ENCODE peak calls at places on chromosome 17, in four cellular contexts. W is activated naive CD4-positive, alpha-beta T cell treated with Interleukin-2 at 50 U/mL for 16 hours; L is T1000; N is posterior cingulate gyrus. C is an unnamed sample.

GRCh38 chr17:37802061-37802460 is 57.2 kb upstream of the HNF1B start:
- DNase-seq in W (no peak), L (no peak), N (no peak), C (no peak)

GRCh38 chr17:40559016-40559853 is 6.0 kb downstream of the CCR7 start:
- DNase-seq in W (no peak), N (peak; percentile 63), L (no peak), C (no peak)

GRCh38 chr17:4161560-4162221 is 18.7 kb downstream of the CYB5D2 start:
- DNase-seq in N (no peak), W (no peak), L (peak; percentile 36), C (no peak)

GRCh38 chr17:27558341-27558740 is 72.6 kb upstream of the LGALS9 start:
- DNase-seq in L (no peak), N (no peak), W (no peak), C (no peak)

GRCh38 chr17:40348562-40349476 is 15.7 kb downstream of the GJD3 start:
- DNase-seq in L (no peak), N (peak; percentile 83), W (no peak), C (peak; percentile 74)

GRCh38 chr17:11768106-11768505 is 169.8 kb downstream of the DNAH9 start:
- DNase-seq in N (no peak), W (no peak), L (no peak), C (no peak)

GRCh38 chr17:77061711-77062110 is 79.1 kb upstream of the SEC14L1 start:
- DNase-seq in L (no peak), W (no peak), N (no peak), C (no peak)

GRCh38 chr17:14091367-14091766 is 22.1 kb downstream of the COX10 start:
- DNase-seq in L (no peak), N (no peak), W (no peak), C (no peak)

GRCh38 chr17:76657505-76658386 is 14.2 kb upstream of the ST6GALNAC1 start:
- DNase-seq in L (no peak), W (no peak), N (no peak), C (no peak)

C was measured in nucleus accumbens.